ENCODE peak calls at places on chromosomes 3 and 15, in nine cellular contexts. One of them, this sample, is unnamed.
A peak's percentile ranks its signal among the peaks of the same experiment; 100 is the strongest.

GRCh38 chr3:101722394-101723173 is 1.8 kb upstream of the CEP97 start:
- DNase-seq in adrenal gland: peak; percentile 38
- DNase-seq in CD8-positive, alpha-beta memory T cell: peak; percentile 24
- DNase-seq in NCI-H2081: no peak
- DNase-seq in NCI-H774: no peak
- DNase-seq in HEK293T: no peak
- DNase-seq in cardiac septum: no peak
- DNase-seq in activated gamma-delta T cell treated with Interleukin-2 at 50 U/mL for 16 hours: no peak
- DNase-seq in non-pigmented ciliary epithelial cell: no peak
- DNase-seq in this sample: no peak

GRCh38 chr3:12316721-12317351 is 28.0 kb downstream of the PPARG start:
- DNase-seq in adrenal gland: no peak
- DNase-seq in CD8-positive, alpha-beta memory T cell: no peak
- DNase-seq in NCI-H2081: no peak
- DNase-seq in NCI-H774: no peak
- DNase-seq in HEK293T: no peak
- DNase-seq in cardiac septum: no peak
- DNase-seq in activated gamma-delta T cell treated with Interleukin-2 at 50 U/mL for 16 hours: no peak
- DNase-seq in non-pigmented ciliary epithelial cell: no peak
- DNase-seq in this sample: no peak

GRCh38 chr3:36796896-36797295 is 32.5 kb upstream of the DCLK3 start:
- DNase-seq in adrenal gland: no peak
- DNase-seq in CD8-positive, alpha-beta memory T cell: no peak
- DNase-seq in NCI-H2081: no peak
- DNase-seq in NCI-H774: no peak
- DNase-seq in HEK293T: no peak
- DNase-seq in cardiac septum: no peak
- DNase-seq in activated gamma-delta T cell treated with Interleukin-2 at 50 U/mL for 16 hours: no peak
- DNase-seq in non-pigmented ciliary epithelial cell: peak; percentile 37
- DNase-seq in this sample: no peak

GRCh38 chr3:58531555-58531954 is 5.4 kb downstream of the ACOX2 start:
- DNase-seq in adrenal gland: no peak
- DNase-seq in CD8-positive, alpha-beta memory T cell: no peak
- DNase-seq in NCI-H2081: no peak
- DNase-seq in NCI-H774: no peak
- DNase-seq in HEK293T: no peak
- DNase-seq in cardiac septum: no peak
- DNase-seq in activated gamma-delta T cell treated with Interleukin-2 at 50 U/mL for 16 hours: no peak
- DNase-seq in non-pigmented ciliary epithelial cell: no peak
- DNase-seq in this sample: no peak

GRCh38 chr3:160374472-160374871 is 24.6 kb downstream of the IFT80 start:
- DNase-seq in adrenal gland: no peak
- DNase-seq in CD8-positive, alpha-beta memory T cell: no peak
- DNase-seq in NCI-H2081: no peak
- DNase-seq in NCI-H774: no peak
- DNase-seq in HEK293T: no peak
- DNase-seq in cardiac septum: no peak
- DNase-seq in activated gamma-delta T cell treated with Interleukin-2 at 50 U/mL for 16 hours: no peak
- DNase-seq in non-pigmented ciliary epithelial cell: no peak
- DNase-seq in this sample: no peak

GRCh38 chr15:80587816-80588456 is 107.2 kb upstream of the ABHD17C start:
- DNase-seq in adrenal gland: no peak
- DNase-seq in CD8-positive, alpha-beta memory T cell: no peak
- DNase-seq in NCI-H2081: no peak
- DNase-seq in NCI-H774: no peak
- DNase-seq in HEK293T: no peak
- DNase-seq in cardiac septum: peak; percentile 36
- DNase-seq in activated gamma-delta T cell treated with Interleukin-2 at 50 U/mL for 16 hours: no peak
- DNase-seq in non-pigmented ciliary epithelial cell: peak; percentile 43
- DNase-seq in this sample: no peak

GRCh38 chr3:131393056-131393455 is 11.5 kb downstream of the NUDT16 start:
- DNase-seq in adrenal gland: no peak
- DNase-seq in CD8-positive, alpha-beta memory T cell: no peak
- DNase-seq in NCI-H2081: no peak
- DNase-seq in NCI-H774: no peak
- DNase-seq in HEK293T: no peak
- DNase-seq in cardiac septum: no peak
- DNase-seq in activated gamma-delta T cell treated with Interleukin-2 at 50 U/mL for 16 hours: no peak
- DNase-seq in non-pigmented ciliary epithelial cell: no peak
- DNase-seq in this sample: no peak

GRCh38 chr3:38707730-38708129 is 58.2 kb upstream of the SCN5A start:
- DNase-seq in adrenal gland: no peak
- DNase-seq in CD8-positive, alpha-beta memory T cell: no peak
- DNase-seq in NCI-H2081: no peak
- DNase-seq in NCI-H774: no peak
- DNase-seq in HEK293T: peak; percentile 38
- DNase-seq in cardiac septum: no peak
- DNase-seq in activated gamma-delta T cell treated with Interleukin-2 at 50 U/mL for 16 hours: no peak
- DNase-seq in non-pigmented ciliary epithelial cell: no peak
- DNase-seq in this sample: no peak

GRCh38 chr3:4686619-4687018 is 193.5 kb downstream of the ITPR1 start:
- DNase-seq in adrenal gland: no peak
- DNase-seq in CD8-positive, alpha-beta memory T cell: no peak
- DNase-seq in NCI-H2081: no peak
- DNase-seq in NCI-H774: no peak
- DNase-seq in HEK293T: no peak
- DNase-seq in cardiac septum: no peak
- DNase-seq in activated gamma-delta T cell treated with Interleukin-2 at 50 U/mL for 16 hours: no peak
- DNase-seq in non-pigmented ciliary epithelial cell: no peak
- DNase-seq in this sample: no peak

GRCh38 chr3:43953814-43954241 is 263.1 kb downstream of the ABHD5 start:
- DNase-seq in adrenal gland: peak; percentile 58
- DNase-seq in CD8-positive, alpha-beta memory T cell: no peak
- DNase-seq in NCI-H2081: no peak
- DNase-seq in NCI-H774: no peak
- DNase-seq in HEK293T: no peak
- DNase-seq in cardiac septum: no peak
- DNase-seq in activated gamma-delta T cell treated with Interleukin-2 at 50 U/mL for 16 hours: no peak
- DNase-seq in non-pigmented ciliary epithelial cell: peak; percentile 8
- DNase-seq in this sample: no peak

GRCh38 chr3:106059953-106060517 is 191.2 kb upstream of the CBLB start:
- DNase-seq in adrenal gland: no peak
- DNase-seq in CD8-positive, alpha-beta memory T cell: no peak
- DNase-seq in NCI-H2081: no peak
- DNase-seq in NCI-H774: no peak
- DNase-seq in HEK293T: no peak
- DNase-seq in cardiac septum: no peak
- DNase-seq in activated gamma-delta T cell treated with Interleukin-2 at 50 U/mL for 16 hours: no peak
- DNase-seq in non-pigmented ciliary epithelial cell: no peak
- DNase-seq in this sample: no peak

GRCh38 chr15:71758716-71759115 is 51.6 kb upstream of the NR2E3 start:
- DNase-seq in adrenal gland: no peak
- DNase-seq in CD8-positive, alpha-beta memory T cell: no peak
- DNase-seq in NCI-H2081: no peak
- DNase-seq in NCI-H774: no peak
- DNase-seq in HEK293T: no peak
- DNase-seq in cardiac septum: no peak
- DNase-seq in activated gamma-delta T cell treated with Interleukin-2 at 50 U/mL for 16 hours: no peak
- DNase-seq in non-pigmented ciliary epithelial cell: no peak
- DNase-seq in this sample: no peak

GRCh38 chr3:84092907-84093306 is 865.9 kb upstream of the CADM2 start:
- DNase-seq in adrenal gland: no peak
- DNase-seq in CD8-positive, alpha-beta memory T cell: no peak
- DNase-seq in NCI-H2081: no peak
- DNase-seq in NCI-H774: no peak
- DNase-seq in HEK293T: no peak
- DNase-seq in cardiac septum: no peak
- DNase-seq in activated gamma-delta T cell treated with Interleukin-2 at 50 U/mL for 16 hours: no peak
- DNase-seq in non-pigmented ciliary epithelial cell: no peak
- DNase-seq in this sample: no peak

GRCh38 chr15:56038015-56038414 is 44.6 kb upstream of the NEDD4 start:
- DNase-seq in adrenal gland: no peak
- DNase-seq in CD8-positive, alpha-beta memory T cell: peak; percentile 17
- DNase-seq in NCI-H2081: no peak
- DNase-seq in NCI-H774: no peak
- DNase-seq in HEK293T: no peak
- DNase-seq in cardiac septum: no peak
- DNase-seq in activated gamma-delta T cell treated with Interleukin-2 at 50 U/mL for 16 hours: no peak
- DNase-seq in non-pigmented ciliary epithelial cell: peak; percentile 18
- DNase-seq in this sample: no peak

GRCh38 chr15:44194397-44195150 is 497 bp downstream of the FRMD5 start:
- DNase-seq in adrenal gland: peak; percentile 50
- DNase-seq in CD8-positive, alpha-beta memory T cell: peak; percentile 28
- DNase-seq in NCI-H2081: peak; percentile 83
- DNase-seq in NCI-H774: peak; percentile 64
- DNase-seq in HEK293T: peak; percentile 27
- DNase-seq in cardiac septum: no peak
- DNase-seq in activated gamma-delta T cell treated with Interleukin-2 at 50 U/mL for 16 hours: peak; percentile 19
- DNase-seq in non-pigmented ciliary epithelial cell: peak; percentile 65
- DNase-seq in this sample: peak; percentile 57

GRCh38 chr15:91876187-91876586 is 22.7 kb downstream of the SLCO3A1 start:
- DNase-seq in adrenal gland: no peak
- DNase-seq in CD8-positive, alpha-beta memory T cell: no peak
- DNase-seq in NCI-H2081: no peak
- DNase-seq in NCI-H774: no peak
- DNase-seq in HEK293T: no peak
- DNase-seq in cardiac septum: no peak
- DNase-seq in activated gamma-delta T cell treated with Interleukin-2 at 50 U/mL for 16 hours: no peak
- DNase-seq in non-pigmented ciliary epithelial cell: no peak
- DNase-seq in this sample: peak; percentile 55

GRCh38 chr3:42702982-42703694 is 540 bp upstream of the HHATL start:
- DNase-seq in adrenal gland: peak; percentile 8
- DNase-seq in CD8-positive, alpha-beta memory T cell: no peak
- DNase-seq in NCI-H2081: no peak
- DNase-seq in NCI-H774: no peak
- DNase-seq in HEK293T: no peak
- DNase-seq in cardiac septum: no peak
- DNase-seq in activated gamma-delta T cell treated with Interleukin-2 at 50 U/mL for 16 hours: no peak
- DNase-seq in non-pigmented ciliary epithelial cell: no peak
- DNase-seq in this sample: no peak

GRCh38 chr3:5126586-5126985 is 4.5 kb downstream of the ARL8B start:
- DNase-seq in adrenal gland: no peak
- DNase-seq in CD8-positive, alpha-beta memory T cell: no peak
- DNase-seq in NCI-H2081: no peak
- DNase-seq in NCI-H774: no peak
- DNase-seq in HEK293T: no peak
- DNase-seq in cardiac septum: no peak
- DNase-seq in activated gamma-delta T cell treated with Interleukin-2 at 50 U/mL for 16 hours: no peak
- DNase-seq in non-pigmented ciliary epithelial cell: no peak
- DNase-seq in this sample: no peak

GRCh38 chr3:182981038-182981380 is 671 bp upstream of the DCUN1D1 start:
- DNase-seq in adrenal gland: peak; percentile 31
- DNase-seq in CD8-positive, alpha-beta memory T cell: no peak
- DNase-seq in NCI-H2081: no peak
- DNase-seq in NCI-H774: no peak
- DNase-seq in HEK293T: no peak
- DNase-seq in cardiac septum: no peak
- DNase-seq in activated gamma-delta T cell treated with Interleukin-2 at 50 U/mL for 16 hours: peak; percentile 14
- DNase-seq in non-pigmented ciliary epithelial cell: no peak
- DNase-seq in this sample: no peak

GRCh38 chr3:70740082-70740481 is 427.6 kb upstream of the MDFIC2 start:
- DNase-seq in adrenal gland: no peak
- DNase-seq in CD8-positive, alpha-beta memory T cell: no peak
- DNase-seq in NCI-H2081: no peak
- DNase-seq in NCI-H774: no peak
- DNase-seq in HEK293T: no peak
- DNase-seq in cardiac septum: no peak
- DNase-seq in activated gamma-delta T cell treated with Interleukin-2 at 50 U/mL for 16 hours: no peak
- DNase-seq in non-pigmented ciliary epithelial cell: no peak
- DNase-seq in this sample: no peak

GRCh38 chr15:50873935-50874353 is 34.5 kb upstream of the AP4E1 start:
- DNase-seq in adrenal gland: no peak
- DNase-seq in CD8-positive, alpha-beta memory T cell: no peak
- DNase-seq in NCI-H2081: no peak
- DNase-seq in NCI-H774: no peak
- DNase-seq in HEK293T: peak; percentile 7
- DNase-seq in cardiac septum: no peak
- DNase-seq in activated gamma-delta T cell treated with Interleukin-2 at 50 U/mL for 16 hours: no peak
- DNase-seq in non-pigmented ciliary epithelial cell: no peak
- DNase-seq in this sample: no peak

GRCh38 chr3:126022741-126023359 is 53.9 kb downstream of the ROPN1B start:
- DNase-seq in adrenal gland: no peak
- DNase-seq in CD8-positive, alpha-beta memory T cell: no peak
- DNase-seq in NCI-H2081: no peak
- DNase-seq in NCI-H774: no peak
- DNase-seq in HEK293T: no peak
- DNase-seq in cardiac septum: no peak
- DNase-seq in activated gamma-delta T cell treated with Interleukin-2 at 50 U/mL for 16 hours: no peak
- DNase-seq in non-pigmented ciliary epithelial cell: no peak
- DNase-seq in this sample: peak; percentile 52

GRCh38 chr3:71585891-71586809 is 2.6 kb upstream of the FOXP1 start:
- DNase-seq in adrenal gland: peak; percentile 28
- DNase-seq in CD8-positive, alpha-beta memory T cell: peak; percentile 46
- DNase-seq in NCI-H2081: peak; percentile 29
- DNase-seq in NCI-H774: no peak
- DNase-seq in HEK293T: no peak
- DNase-seq in cardiac septum: no peak
- DNase-seq in activated gamma-delta T cell treated with Interleukin-2 at 50 U/mL for 16 hours: peak; percentile 23
- DNase-seq in non-pigmented ciliary epithelial cell: no peak
- DNase-seq in this sample: peak; percentile 68

GRCh38 chr15:77455696-77456293 is 35.1 kb downstream of the HMG20A start:
- DNase-seq in adrenal gland: no peak
- DNase-seq in CD8-positive, alpha-beta memory T cell: no peak
- DNase-seq in NCI-H2081: no peak
- DNase-seq in NCI-H774: no peak
- DNase-seq in HEK293T: no peak
- DNase-seq in cardiac septum: no peak
- DNase-seq in activated gamma-delta T cell treated with Interleukin-2 at 50 U/mL for 16 hours: no peak
- DNase-seq in non-pigmented ciliary epithelial cell: no peak
- DNase-seq in this sample: no peak

GRCh38 chr15:41698779-41699178 is 38.6 kb downstream of the MGA start:
- DNase-seq in adrenal gland: no peak
- DNase-seq in CD8-positive, alpha-beta memory T cell: no peak
- DNase-seq in NCI-H2081: no peak
- DNase-seq in NCI-H774: no peak
- DNase-seq in HEK293T: no peak
- DNase-seq in cardiac septum: no peak
- DNase-seq in activated gamma-delta T cell treated with Interleukin-2 at 50 U/mL for 16 hours: no peak
- DNase-seq in non-pigmented ciliary epithelial cell: peak; percentile 17
- DNase-seq in this sample: no peak

GRCh38 chr15:38588672-38589071 is 24.1 kb upstream of the RASGRP1 start:
- DNase-seq in adrenal gland: no peak
- DNase-seq in CD8-positive, alpha-beta memory T cell: no peak
- DNase-seq in NCI-H2081: no peak
- DNase-seq in NCI-H774: no peak
- DNase-seq in HEK293T: no peak
- DNase-seq in cardiac septum: no peak
- DNase-seq in activated gamma-delta T cell treated with Interleukin-2 at 50 U/mL for 16 hours: no peak
- DNase-seq in non-pigmented ciliary epithelial cell: no peak
- DNase-seq in this sample: no peak

GRCh38 chr3:31343075-31343474 is 189.7 kb upstream of the STT3B start:
- DNase-seq in adrenal gland: no peak
- DNase-seq in CD8-positive, alpha-beta memory T cell: no peak
- DNase-seq in NCI-H2081: no peak
- DNase-seq in NCI-H774: no peak
- DNase-seq in HEK293T: no peak
- DNase-seq in cardiac septum: no peak
- DNase-seq in activated gamma-delta T cell treated with Interleukin-2 at 50 U/mL for 16 hours: no peak
- DNase-seq in non-pigmented ciliary epithelial cell: no peak
- DNase-seq in this sample: no peak

GRCh38 chr3:71421820-71422566 is 161.5 kb downstream of the FOXP1 start:
- DNase-seq in adrenal gland: no peak
- DNase-seq in CD8-positive, alpha-beta memory T cell: peak; percentile 70
- DNase-seq in NCI-H2081: no peak
- DNase-seq in NCI-H774: no peak
- DNase-seq in HEK293T: no peak
- DNase-seq in cardiac septum: no peak
- DNase-seq in activated gamma-delta T cell treated with Interleukin-2 at 50 U/mL for 16 hours: peak; percentile 22
- DNase-seq in non-pigmented ciliary epithelial cell: no peak
- DNase-seq in this sample: no peak

GRCh38 chr3:139378587-139378986 is 10.9 kb downstream of the COPB2 start:
- DNase-seq in adrenal gland: no peak
- DNase-seq in CD8-positive, alpha-beta memory T cell: no peak
- DNase-seq in NCI-H2081: peak; percentile 94
- DNase-seq in NCI-H774: peak; percentile 67
- DNase-seq in HEK293T: no peak
- DNase-seq in cardiac septum: no peak
- DNase-seq in activated gamma-delta T cell treated with Interleukin-2 at 50 U/mL for 16 hours: no peak
- DNase-seq in non-pigmented ciliary epithelial cell: no peak
- DNase-seq in this sample: no peak

GRCh38 chr15:48459571-48460461 is 128.6 kb downstream of the DUT start:
- DNase-seq in adrenal gland: no peak
- DNase-seq in CD8-positive, alpha-beta memory T cell: no peak
- DNase-seq in NCI-H2081: no peak
- DNase-seq in NCI-H774: no peak
- DNase-seq in HEK293T: no peak
- DNase-seq in cardiac septum: no peak
- DNase-seq in activated gamma-delta T cell treated with Interleukin-2 at 50 U/mL for 16 hours: no peak
- DNase-seq in non-pigmented ciliary epithelial cell: no peak
- DNase-seq in this sample: no peak

GRCh38 chr3:173584834-173585831 is 187.6 kb downstream of the NLGN1 start:
- DNase-seq in adrenal gland: no peak
- DNase-seq in CD8-positive, alpha-beta memory T cell: no peak
- DNase-seq in NCI-H2081: peak; percentile 92
- DNase-seq in NCI-H774: no peak
- DNase-seq in HEK293T: peak; percentile 52
- DNase-seq in cardiac septum: peak; percentile 79
- DNase-seq in activated gamma-delta T cell treated with Interleukin-2 at 50 U/mL for 16 hours: no peak
- DNase-seq in non-pigmented ciliary epithelial cell: no peak
- DNase-seq in this sample: peak; percentile 83

This sample was measured in G401.